ENCODE peak calls at places on chromosomes 7 and 10, in seven cellular contexts. V, J, P, Q, C, I and H are unnamed samples.
A peak's percentile ranks its signal among the peaks of the same experiment; 100 is the strongest.

GRCh38 chr7:179209-179681 is 13.1 kb upstream of the FAM20C start:
- DNase-seq in C (no peak), J (no peak), I (no peak), V (no peak), Q (no peak), P (no peak), H (no peak)

GRCh38 chr10:86899670-86900276 is 57.6 kb downstream of the MMRN2 start:
- DNase-seq in C (peak; percentile 42), I (peak; percentile 60), J (peak; percentile 69), V (peak; percentile 56), Q (no peak), P (no peak), H (no peak)

GRCh38 chr10:74174533-74174932 is 23.5 kb downstream of the ADK start:
- DNase-seq in Q (no peak), J (no peak), P (no peak), V (no peak), I (no peak), C (no peak), H (no peak)

GRCh38 chr10:104478380-104478779 is 124.7 kb downstream of the CFAP58 start:
- DNase-seq in C (peak; percentile 6), I (no peak), P (no peak), Q (no peak), V (no peak), J (no peak), H (no peak)

GRCh38 chr10:8361510-8361844 is 307.0 kb downstream of the GATA3 start:
- DNase-seq in P (no peak), I (no peak), Q (no peak), V (no peak), J (no peak), C (no peak), H (no peak)

GRCh38 chr10:100912013-100912608 is 652 bp upstream of the SLF2 start:
- DNase-seq in V (no peak), J (no peak), P (no peak), Q (no peak), C (peak; percentile 43), I (no peak), H (no peak)

GRCh38 chr10:119423510-119423874 is 119.0 kb downstream of the RGS10 start:
- DNase-seq in C (no peak), V (no peak), I (no peak), P (no peak), J (no peak), Q (no peak), H (no peak)

GRCh38 chr10:133379152-133379800 is at the start of gene PAOX:
- DNase-seq in V (peak; percentile 68), I (peak; percentile 93), J (peak; percentile 57), Q (peak; percentile 81), P (no peak), C (peak; percentile 12), H (no peak)

DNA sequence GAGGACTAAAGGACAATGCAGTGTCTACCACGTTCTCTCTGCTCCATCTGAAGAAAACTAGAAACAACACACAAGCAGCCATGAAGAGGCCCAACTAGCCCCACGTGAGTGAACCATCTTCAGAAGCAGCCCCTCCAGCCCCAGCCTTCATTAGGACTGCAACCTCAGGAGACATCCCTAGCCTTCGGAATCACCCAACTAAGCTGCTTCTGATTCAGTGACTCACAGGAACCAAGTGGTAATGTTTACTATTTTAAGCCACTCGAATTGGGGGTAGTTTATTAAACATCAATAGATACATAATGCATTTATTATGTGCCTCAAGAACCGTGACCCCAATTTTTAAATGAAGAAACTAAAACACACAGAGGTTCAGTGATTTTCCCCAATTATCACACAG is 22.6 kb downstream of the ARHGAP12 start:
- DNase-seq in Q (no peak), C (no peak), P (no peak), I (no peak), V (no peak), J (no peak), H (no peak)
- TF ChIP-seq CTCF in Q (no peak), C (no peak), P (no peak), I (no peak), V (no peak), J (no peak), H (no peak)

DNA sequence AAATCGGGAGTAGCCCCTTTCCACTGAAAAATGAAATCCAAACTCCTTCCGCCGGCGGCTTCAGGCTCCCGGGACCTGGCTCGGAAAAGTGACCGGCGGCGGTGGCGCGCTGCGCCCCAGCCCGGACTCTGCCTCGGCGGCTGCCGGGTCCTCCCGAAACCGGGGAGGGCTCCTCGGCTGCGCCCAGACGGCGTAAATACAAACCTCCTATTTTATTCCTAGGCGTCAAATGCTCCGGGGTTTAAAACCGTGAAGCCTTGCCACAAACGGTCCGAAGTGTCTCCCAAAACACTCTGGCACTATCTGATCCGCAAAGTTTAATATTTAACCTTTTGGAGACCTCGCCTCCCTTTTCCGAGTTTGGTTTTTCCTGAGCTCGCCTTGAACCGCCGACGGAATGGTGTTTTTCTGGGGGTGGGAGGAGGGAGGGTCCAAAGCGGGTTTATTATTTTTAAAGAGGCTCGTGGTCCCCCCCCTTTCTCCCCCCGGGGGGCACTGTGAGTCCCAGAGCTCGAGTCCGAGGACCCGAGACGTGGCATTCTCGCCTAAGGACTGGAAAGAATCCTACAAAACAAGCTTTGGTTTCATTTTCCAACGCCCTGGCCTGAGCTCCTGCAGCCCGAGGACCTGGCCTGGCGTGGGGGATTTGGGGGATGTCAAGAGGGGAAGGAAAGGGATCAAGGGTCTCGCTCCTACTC is 1.9 kb downstream of the TNRC18 start:
- DNase-seq in P (no peak), V (no peak), C (peak; percentile 52), J (peak; percentile 87), Q (peak; percentile 74), I (peak; percentile 67), H (no peak)
- H3K27me3 ChIP-seq in P (no peaks in the 10 kb centered on the region), V (no peaks in the 10 kb centered on the region), C (no peaks in the 10 kb centered on the region), J (no peaks in the 10 kb centered on the region), Q (no peaks in the 10 kb centered on the region), I (no peaks in the 10 kb centered on the region), H (no peaks in the 10 kb centered on the region)

GRCh38 chr7:57398548-57398947 is 51.4 kb upstream of the ZNF716 start:
- DNase-seq in J (no peak), P (no peak), V (no peak), C (no peak), I (no peak), Q (no peak), H (no peak)
- H3K9me3 ChIP-seq in J (no peaks in the 10 kb centered on the region), P (peaks cover 46% of the 10 kb centered on the region), V (peaks cover 72% of the 10 kb centered on the region), C (no peaks in the 10 kb centered on the region), I (no peaks in the 10 kb centered on the region), Q (peaks cover 16% of the 10 kb centered on the region), H (peaks cover 78% of the 10 kb centered on the region)

DNA sequence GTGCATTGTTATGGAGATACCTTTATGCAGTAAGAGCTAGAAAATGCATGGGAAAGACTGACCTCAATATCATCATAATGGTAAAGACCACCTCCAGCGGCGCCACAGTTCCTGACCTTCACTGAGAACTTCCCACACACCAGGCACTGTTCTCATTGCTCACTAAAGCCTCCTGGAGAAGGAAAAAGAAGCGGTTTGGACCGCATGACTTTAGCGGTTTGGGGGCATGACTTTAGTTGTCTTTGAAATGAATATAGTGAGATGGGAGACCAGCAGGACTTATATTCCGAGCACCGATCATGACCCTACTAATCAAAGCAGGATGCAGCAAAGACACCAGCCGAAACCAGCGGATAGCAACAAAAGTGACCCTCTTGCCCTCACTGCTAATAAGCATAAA is 693.9 kb downstream of the SUGCT start:
- DNase-seq in J (no peak), I (no peak), C (no peak), Q (no peak), V (no peak), P (no peak), H (no peak)
- TF ChIP-seq CTCF in J (no peak), I (no peak), C (no peak), Q (no peak), V (no peak), P (no peak), H (no peak)

GRCh38 chr7:11830582-11831382 is 1.2 kb downstream of the THSD7A start:
- DNase-seq in J (no peak), Q (no peak), C (peak; percentile 51), V (no peak), P (no peak), I (peak; percentile 50), H (no peak)
- H3K27me3 ChIP-seq in J (no peaks in the 10 kb centered on the region), Q (no peaks in the 10 kb centered on the region), C (no peaks in the 10 kb centered on the region), V (peaks cover 13% of the 10 kb centered on the region), P (no peaks in the 10 kb centered on the region), I (no peaks in the 10 kb centered on the region), H (no peaks in the 10 kb centered on the region)

GRCh38 chr10:131779661-131780394 is 121.0 kb upstream of the PPP2R2D start:
- DNase-seq in V (no peak), J (no peak), C (no peak), P (no peak), Q (no peak), I (no peak), H (no peak)
- H3K9me3 ChIP-seq in V (peaks cover 43% of the 10 kb centered on the region), J (no peaks in the 10 kb centered on the region), C (peaks cover 21% of the 10 kb centered on the region), P (peaks cover 80% of the 10 kb centered on the region), Q (peaks cover 19% of the 10 kb centered on the region), I (no peaks in the 10 kb centered on the region), H (peaks cover 39% of the 10 kb centered on the region)

GRCh38 chr10:121927841-121928527 is at the start of gene ATE1:
- DNase-seq in V (peak; percentile 83), I (peak; percentile 94), Q (peak; percentile 93), J (peak; percentile 93), P (peak; percentile 71), C (peak; percentile 83), H (peak; percentile 34)

GRCh38 chr10:121926669-121927360 is 1.0 kb downstream of the ATE1 start:
- DNase-seq in I (no peak), P (no peak), J (no peak), Q (no peak), V (no peak), C (peak; percentile 14), H (no peak)

GRCh38 chr10:121926157-121926556 is 1.7 kb downstream of the ATE1 start:
- DNase-seq in C (no peak), P (no peak), J (no peak), V (no peak), I (no peak), Q (no peak), H (no peak)

GRCh38 chr10:121928528-121928884 is 675 bp upstream of the ATE1 start:
- DNase-seq in C (peak; percentile 11), I (no peak), P (no peak), V (no peak), Q (no peak), J (peak; percentile 34), H (no peak)

GRCh38 chr10:121927361-121927840 is 430 bp downstream of the ATE1 start:
- DNase-seq in C (peak; percentile 39), P (no peak), Q (peak; percentile 68), I (peak; percentile 83), J (peak; percentile 42), V (no peak), H (no peak)
- TF ChIP-seq CTCF in C (no peak), P (no peak), Q (no peak), I (no peak), J (no peak), V (no peak), H (no peak)